ENCODE peak calls at places on chromosomes 12 and 14, in four cellular contexts. K is GM13977, G is GM12878, S is HFF-Myc. X is an unnamed sample.

GRCh38 chr12:56104815-56105476 is 587 bp downstream of the PA2G4 start:
- DNase-seq in K (no peak), G (no peak), S (no peak), X (no peak)

GRCh38 chr14:94332587-94332986 is 9.5 kb upstream of the SERPINA6 start:
- DNase-seq in S (no peak), K (no peak), G (no peak), X (no peak)

GRCh38 chr14:99720941-99721791 is 37.1 kb downstream of the CYP46A1 start:
- DNase-seq in S (no peak), G (no peak), K (no peak), X (no peak)

GRCh38 chr12:48832321-48833060 is 14.2 kb downstream of the CACNB3 start:
- DNase-seq in K (no peak), G (no peak), S (no peak), X (no peak)

GRCh38 chr12:124588689-124589318 is 21.4 kb upstream of the NCOR2 start:
- DNase-seq in K (no peak), G (no peak), S (peak; percentile 54), X (no peak)

GRCh38 chr12:112837629-112838191 is 46.2 kb downstream of the RPH3A start:
- DNase-seq in S (no peak), K (no peak), G (no peak), X (no peak)

GRCh38 chr12:130796985-130797686 is 41.9 kb downstream of the STX2 start:
- DNase-seq in S (no peak), G (no peak), K (peak; percentile 71), X (no peak)

GRCh38 chr14:28673056-28673455 is 93.5 kb upstream of the FOXG1 start:
- DNase-seq in S (no peak), G (no peak), K (no peak), X (no peak)

GRCh38 chr12:33476058-33476457 is 36.4 kb upstream of the SYT10 start:
- DNase-seq in G (no peak), K (no peak), S (no peak), X (no peak)

GRCh38 chr14:76644875-76645518 is 116.3 kb upstream of the VASH1 start:
- DNase-seq in G (no peak), S (no peak), K (peak; percentile 48), X (peak; percentile 11)

GRCh38 chr12:53482626-53483165 is 16.6 kb downstream of the MAP3K12 start:
- DNase-seq in S (no peak), K (no peak), G (no peak), X (no peak)

GRCh38 chr12:68119724-68120211 is 39.8 kb downstream of the IFNG start:
- DNase-seq in G (peak; percentile 73), K (peak; percentile 41), S (no peak), X (peak; percentile 41)

GRCh38 chr12:121117226-121117777 is 15.4 kb upstream of the P2RX7 start:
- DNase-seq in G (no peak), S (no peak), K (no peak), X (no peak)

GRCh38 chr12:6766651-6767300 is 613 bp downstream of the PTMS start:
- DNase-seq in S (no peak), K (peak; percentile 89), G (no peak), X (peak; percentile 83)

GRCh38 chr12:131269551-131269950 is 315.8 kb downstream of the ADGRD1 start:
- DNase-seq in G (no peak), K (no peak), S (no peak), X (no peak)

GRCh38 chr14:104202259-104203070 is 64.1 kb downstream of the KIF26A start:
- DNase-seq in S (no peak), K (no peak), G (no peak), X (no peak)

GRCh38 chr12:95216704-95217376 is 427 bp downstream of the FGD6 start:
- DNase-seq in K (no peak), G (no peak), S (no peak), X (no peak)

GRCh38 chr12:73330584-73331351 is 1058.6 kb downstream of the TRHDE start:
- DNase-seq in S (no peak), G (no peak), K (no peak), X (no peak)

GRCh38 chr12:47772094-47772660 is 861 bp upstream of the SLC48A1 start:
- DNase-seq in K (no peak), S (no peak), G (no peak), X (no peak)

GRCh38 chr12:121748571-121749265 is 36.2 kb downstream of the TMEM120B start:
- DNase-seq in S (peak; percentile 77), G (no peak), K (peak; percentile 76), X (no peak)

GRCh38 chr12:26264215-26264838 is 69.0 kb downstream of the SSPN start:
- DNase-seq in K (no peak), G (no peak), S (no peak), X (no peak)

GRCh38 chr12:31323466-31324115 is 2.4 kb downstream of the SINHCAF start:
- DNase-seq in G (no peak), S (no peak), K (peak; percentile 62), X (peak; percentile 80)

GRCh38 chr12:2803635-2804380 is 8.7 kb upstream of the ITFG2 start:
- DNase-seq in K (peak; percentile 53), G (peak; percentile 35), S (no peak), X (no peak)

GRCh38 chr14:77306406-77307098 is 14.1 kb downstream of the POMT2 start:
- DNase-seq in S (no peak), G (no peak), K (no peak), X (no peak)

GRCh38 chr12:87439990-87440827 is 589.0 kb downstream of the C12orf50 start:
- DNase-seq in K (no peak), S (peak; percentile 4), G (no peak), X (no peak)

GRCh38 chr14:76086636-76087035 is 65.1 kb upstream of the GPATCH2L start:
- DNase-seq in K (no peak), G (no peak), S (no peak), X (no peak)

GRCh38 chr12:83462419-83462818 is 775.7 kb downstream of the TMTC2 start:
- DNase-seq in K (no peak), S (no peak), G (no peak), X (no peak)

GRCh38 chr12:31828057-31828456 is 99.2 kb upstream of the AMN1 start:
- DNase-seq in S (no peak), K (no peak), G (no peak), X (no peak)

GRCh38 chr14:93476305-93476704 is 45.6 kb downstream of the UNC79 start:
- DNase-seq in S (no peak), G (no peak), K (no peak), X (no peak)

GRCh38 chr14:26548431-26548830 is 49.4 kb downstream of the NOVA1 start:
- DNase-seq in K (no peak), G (no peak), S (no peak), X (no peak)

X was measured in GM06990.